ENCODE peak calls at places on chromosomes 5 and 9, in five cellular contexts. One of them, this sample, is unnamed. For H3K4me1 and H3K36me3, the result is how much of the 10 kb centered on the place peaks cover.

GRCh38 chr5:98217138-98217537 is 556.3 kb upstream of the RGMB start:
- DNase-seq in stomach: no peak
- DNase-seq in K562: no peak
- DNase-seq in adrenal gland: no peak
- DNase-seq in HepG2: no peak
- DNase-seq in this sample: no peak

GRCh38 chr9:131709741-131710499 is 30.0 kb downstream of the RAPGEF1 start:
- DNase-seq in HepG2: no peak
- DNase-seq in K562: no peak
- DNase-seq in stomach: no peak
- DNase-seq in adrenal gland: no peak
- DNase-seq in this sample: no peak

GRCh38 chr5:153523831-153524230 is 33.4 kb downstream of the GRIA1 start:
- DNase-seq in adrenal gland: peak
- DNase-seq in K562: no peak
- DNase-seq in stomach: no peak
- DNase-seq in HepG2: no peak
- DNase-seq in this sample: no peak

GRCh38 chr5:5304361-5305035 is 118.0 kb upstream of the ICE1 start:
- DNase-seq in HepG2: no peak
- DNase-seq in K562: no peak
- DNase-seq in stomach: no peak
- DNase-seq in adrenal gland: no peak
- DNase-seq in this sample: no peak

GRCh38 chr5:139100825-139101224 is 97.3 kb downstream of the SIL1 start:
- DNase-seq in K562: no peak
- DNase-seq in adrenal gland: no peak
- DNase-seq in stomach: no peak
- DNase-seq in HepG2: no peak
- DNase-seq in this sample: no peak

GRCh38 chr5:73450672-73451217 is 2.2 kb upstream of the FOXD1 start:
- DNase-seq in K562: no peak
- DNase-seq in HepG2: no peak
- DNase-seq in adrenal gland: no peak
- DNase-seq in stomach: no peak
- DNase-seq in this sample: no peak

GRCh38 chr5:3661755-3662296 is 66.2 kb downstream of the IRX1 start:
- DNase-seq in HepG2: no peak
- DNase-seq in adrenal gland: no peak
- DNase-seq in stomach: no peak
- DNase-seq in K562: no peak
- DNase-seq in this sample: no peak

GRCh38 chr5:149767278-149767550 is 37.1 kb downstream of the PPARGC1B start:
- DNase-seq in adrenal gland: no peak
- DNase-seq in HepG2: no peak
- DNase-seq in stomach: no peak
- DNase-seq in K562: no peak
- DNase-seq in this sample: no peak

GRCh38 chr5:34042302-34042701 is 711 bp downstream of the C1QTNF3 start:
- DNase-seq in HepG2: no peak
- DNase-seq in stomach: no peak
- DNase-seq in K562: no peak
- DNase-seq in adrenal gland: peak
- DNase-seq in this sample: no peak

GRCh38 chr5:113612060-113612496 is 98.6 kb downstream of the YTHDC2 start:
- DNase-seq in adrenal gland: no peak
- DNase-seq in HepG2: peak
- DNase-seq in stomach: no peak
- DNase-seq in K562: peak
- DNase-seq in this sample: no peak

GRCh38 chr9:19485193-19485592 is 76.4 kb downstream of the ACER2 start:
- DNase-seq in HepG2: no peak
- DNase-seq in K562: no peak
- DNase-seq in adrenal gland: no peak
- DNase-seq in stomach: no peak
- DNase-seq in this sample: no peak

GRCh38 chr9:18480649-18481048 is 6.7 kb downstream of the ADAMTSL1 start:
- DNase-seq in stomach: no peak
- DNase-seq in K562: no peak
- DNase-seq in HepG2: no peak
- DNase-seq in adrenal gland: no peak
- DNase-seq in this sample: no peak

GRCh38 chr9:118438805-118439204 is 734.6 kb downstream of the TLR4 start:
- DNase-seq in stomach: no peak
- DNase-seq in K562: no peak
- DNase-seq in HepG2: no peak
- DNase-seq in adrenal gland: no peak
- DNase-seq in this sample: no peak

GRCh38 chr5:131264453-131265200 is 774 bp downstream of the CDC42SE2 start:
- DNase-seq in K562: peak
- DNase-seq in HepG2: no peak
- DNase-seq in stomach: peak
- DNase-seq in adrenal gland: peak
- DNase-seq in this sample: peak

GRCh38 chr9:35114113-35114847 is 1.4 kb downstream of the ATOSB start:
- DNase-seq in stomach: peak
- DNase-seq in K562: peak
- DNase-seq in HepG2: peak
- DNase-seq in adrenal gland: peak
- DNase-seq in this sample: peak

GRCh38 chr5:22850981-22851380 is 2.2 kb downstream of the CDH12 start:
- DNase-seq in adrenal gland: no peak
- DNase-seq in HepG2: no peak
- DNase-seq in K562: no peak
- DNase-seq in stomach: no peak
- DNase-seq in this sample: no peak

GRCh38 chr9:77851862-77852602 is 179.6 kb downstream of the GNAQ start:
- DNase-seq in HepG2: peak
- DNase-seq in adrenal gland: no peak
- DNase-seq in stomach: no peak
- DNase-seq in K562: no peak
- DNase-seq in this sample: no peak

GRCh38 chr5:14781106-14781505 is 90.5 kb downstream of the ANKH start:
- DNase-seq in K562: no peak
- DNase-seq in HepG2: no peak
- DNase-seq in stomach: no peak
- DNase-seq in adrenal gland: no peak
- DNase-seq in this sample: no peak

GRCh38 chr5:94968507-94969095 is 316.3 kb downstream of the MCTP1 start:
- DNase-seq in HepG2: peak
- DNase-seq in K562: peak
- DNase-seq in adrenal gland: peak
- DNase-seq in stomach: no peak
- DNase-seq in this sample: no peak

GRCh38 chr5:173453167-173453566 is 125.0 kb upstream of the STC2 start:
- DNase-seq in stomach: no peak
- DNase-seq in K562: no peak
- DNase-seq in adrenal gland: no peak
- DNase-seq in HepG2: no peak
- DNase-seq in this sample: no peak

GRCh38 chr5:173452098-173452497 is 123.9 kb upstream of the STC2 start:
- DNase-seq in HepG2: peak
- DNase-seq in K562: no peak
- DNase-seq in stomach: no peak
- DNase-seq in adrenal gland: peak
- DNase-seq in this sample: no peak

GRCh38 chr5:173451651-173452050 is 123.4 kb upstream of the STC2 start:
- DNase-seq in K562: no peak
- DNase-seq in HepG2: no peak
- DNase-seq in stomach: no peak
- DNase-seq in adrenal gland: no peak
- DNase-seq in this sample: no peak

GRCh38 chr5:173451031-173451430 is 122.8 kb upstream of the STC2 start:
- DNase-seq in adrenal gland: peak
- DNase-seq in HepG2: peak
- DNase-seq in stomach: no peak
- DNase-seq in K562: peak
- DNase-seq in this sample: no peak

DNA sequence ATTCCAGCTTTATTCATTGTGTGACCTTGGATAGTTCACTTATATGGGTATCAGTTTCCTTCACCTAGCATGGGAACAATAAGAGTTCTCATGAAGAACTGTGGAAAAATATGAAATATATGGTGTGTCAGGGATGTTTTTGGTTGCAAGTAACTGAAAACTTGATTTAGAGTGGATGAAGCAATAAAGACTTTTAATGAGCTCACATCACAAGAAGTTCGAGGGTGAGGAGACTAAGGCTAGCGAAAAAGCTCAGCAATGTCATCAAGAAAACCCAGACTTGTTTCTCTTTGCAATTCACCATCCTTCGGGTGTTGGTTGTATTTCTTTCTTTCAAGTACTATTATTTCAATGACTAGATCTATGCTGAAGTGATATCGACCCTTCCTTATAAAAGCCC is 124.3 kb upstream of the STC2 start:
- DNase-seq in HepG2: no peak
- DNase-seq in adrenal gland: no peak
- DNase-seq in stomach: no peak
- DNase-seq in K562: no peak
- DNase-seq in this sample: no peak
- H3K4me1 ChIP-seq in HepG2: under half
- H3K4me1 ChIP-seq in adrenal gland: under half
- H3K4me1 ChIP-seq in stomach: under half
- H3K4me1 ChIP-seq in K562: under half
- H3K4me1 ChIP-seq in this sample: under half

GRCh38 chr9:69758001-69758730 is 1.6 kb downstream of the PTAR1 start:
- DNase-seq in HepG2: no peak
- DNase-seq in stomach: no peak
- DNase-seq in adrenal gland: no peak
- DNase-seq in K562: no peak
- DNase-seq in this sample: no peak

GRCh38 chr9:69759478-69760277 is at the start of gene PTAR1:
- DNase-seq in HepG2: peak
- DNase-seq in adrenal gland: peak
- DNase-seq in K562: peak
- DNase-seq in stomach: peak
- DNase-seq in this sample: peak

GRCh38 chr9:69762527-69762926 is 2.7 kb upstream of the PTAR1 start:
- DNase-seq in adrenal gland: no peak
- DNase-seq in stomach: no peak
- DNase-seq in HepG2: no peak
- DNase-seq in K562: no peak
- DNase-seq in this sample: no peak

GRCh38 chr9:69758981-69759477 is 782 bp downstream of the PTAR1 start:
- DNase-seq in adrenal gland: no peak
- DNase-seq in HepG2: no peak
- DNase-seq in stomach: no peak
- DNase-seq in K562: no peak
- DNase-seq in this sample: no peak

DNA sequence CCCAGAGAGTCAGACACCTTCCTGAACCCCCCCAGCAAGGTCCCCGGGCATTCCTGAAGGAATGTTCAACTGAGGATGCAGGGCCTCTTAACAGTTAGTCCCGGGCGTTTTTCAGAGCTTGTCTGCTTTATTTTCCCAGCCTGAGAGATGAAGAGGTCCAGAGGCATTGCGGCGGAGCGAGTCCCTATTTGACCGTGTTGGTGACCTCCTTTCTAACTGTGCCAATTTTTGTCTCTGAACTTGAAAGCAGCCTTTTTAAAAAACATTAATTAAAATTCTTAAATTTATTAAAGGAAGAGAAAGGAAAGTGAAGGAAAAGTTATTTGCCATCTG is 433 bp upstream of the PTAR1 start:
- DNase-seq in K562: no peak
- DNase-seq in stomach: no peak
- DNase-seq in HepG2: no peak
- DNase-seq in adrenal gland: no peak
- DNase-seq in this sample: no peak
- TF ChIP-seq POLR2A in K562: no peak
- TF ChIP-seq POLR2A in stomach: no peak
- TF ChIP-seq POLR2A in HepG2: no peak
- TF ChIP-seq POLR2A in adrenal gland: no peak
- TF ChIP-seq POLR2A in this sample: no peak

DNA sequence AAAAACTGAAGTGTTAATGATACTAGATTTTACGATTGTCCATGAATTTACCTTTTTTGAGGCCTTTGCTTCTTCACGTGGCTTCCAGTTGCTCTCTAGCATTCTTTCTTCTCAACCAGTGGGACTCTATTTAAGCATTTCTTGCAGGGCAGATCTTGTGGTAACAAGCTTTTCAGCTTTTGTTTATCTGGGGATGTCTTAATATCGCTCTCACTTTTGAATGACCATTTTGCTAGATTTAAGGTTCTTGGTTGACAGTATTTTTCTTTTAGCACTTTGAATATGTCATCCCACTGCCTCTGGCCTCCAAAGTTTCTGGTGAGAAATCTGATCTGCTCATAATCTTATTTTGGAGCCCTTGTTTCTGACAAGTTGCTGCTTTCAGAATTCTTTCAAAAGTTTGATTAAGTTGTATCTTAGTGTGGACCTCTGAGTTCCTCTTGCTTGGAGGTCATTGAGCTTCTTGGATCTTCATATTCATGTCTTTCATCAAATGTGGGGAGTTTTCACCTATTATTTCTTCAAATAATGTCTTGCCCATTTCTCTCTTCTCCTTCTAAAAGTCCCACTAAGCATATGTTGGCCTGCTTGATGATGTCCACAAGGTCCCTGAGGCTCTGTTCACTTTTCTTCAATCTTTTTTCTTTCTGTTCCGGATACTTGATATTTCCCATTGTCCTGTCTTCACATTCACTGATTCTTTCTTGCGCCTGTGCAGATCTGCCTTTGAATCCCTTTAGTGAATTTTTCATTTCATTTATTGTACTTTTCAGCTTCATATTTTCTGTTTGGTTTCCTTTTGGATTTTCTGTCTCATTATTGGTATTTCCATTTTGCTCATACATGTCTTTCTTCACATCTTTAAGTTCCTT is 8.8 kb downstream of the EXOC3 start:
- DNase-seq in K562: no peak
- DNase-seq in HepG2: no peak
- DNase-seq in stomach: no peak
- DNase-seq in adrenal gland: no peak
- DNase-seq in this sample: no peak
- H3K36me3 ChIP-seq in K562: half or more
- H3K36me3 ChIP-seq in HepG2: half or more
- H3K36me3 ChIP-seq in stomach: half or more
- H3K36me3 ChIP-seq in adrenal gland: half or more
- H3K36me3 ChIP-seq in this sample: half or more

DNA sequence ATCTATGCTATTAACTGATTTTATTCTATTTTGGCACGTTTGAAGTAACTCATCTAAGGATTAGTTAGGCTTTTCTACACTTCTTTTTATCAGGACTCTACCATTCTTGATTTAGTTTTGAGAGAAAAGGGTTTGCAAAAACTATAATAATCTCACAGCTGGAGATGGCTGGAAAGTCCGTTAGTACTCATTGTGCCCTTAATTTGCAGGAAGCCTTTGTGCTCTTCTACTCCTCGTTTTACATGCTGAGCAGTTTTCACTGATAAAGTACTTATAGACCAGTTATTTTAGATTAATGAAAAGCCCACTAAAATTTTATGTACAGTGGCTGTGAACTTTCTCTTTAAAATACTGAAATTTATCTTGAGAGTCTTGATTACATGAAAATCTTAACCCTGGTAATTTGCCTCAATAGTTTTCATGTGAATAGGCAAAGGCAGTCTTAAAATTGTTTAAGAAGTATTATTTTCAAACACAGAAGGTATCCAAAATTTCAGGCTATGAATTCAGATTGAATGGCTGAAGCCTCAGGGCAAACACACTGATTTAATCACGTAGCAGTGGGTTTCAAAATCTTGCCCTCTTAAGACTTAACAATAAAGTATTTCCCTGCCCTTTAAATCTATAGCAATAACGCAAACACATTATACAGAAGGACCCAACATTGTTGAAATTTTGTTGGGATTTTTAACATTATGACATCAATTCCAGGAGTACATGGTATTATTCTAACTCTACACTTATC is 18.6 kb downstream of the MLLT3 start:
- DNase-seq in K562: no peak
- DNase-seq in adrenal gland: no peak
- DNase-seq in HepG2: no peak
- DNase-seq in stomach: no peak
- DNase-seq in this sample: no peak
- H3K4me1 ChIP-seq in K562: under half
- H3K4me1 ChIP-seq in adrenal gland: under half
- H3K4me1 ChIP-seq in HepG2: under half
- H3K4me1 ChIP-seq in stomach: half or more
- H3K4me1 ChIP-seq in this sample: half or more